ENCODE peak calls at places on chromosomes 16 and 17, in four cellular contexts. One of them, this sample, is unnamed.

GRCh38 chr17:43627657-43628650 is 33.8 kb downstream of the MEOX1 start:
- DNase-seq in neuronal stem cell: no peak
- DNase-seq in trophoblast cell: no peak
- DNase-seq in mesenchymal stem cell: peak; percentile 35
- DNase-seq in this sample: peak; percentile 36

GRCh38 chr16:69190598-69190997 is 3.6 kb downstream of the SNTB2 start:
- DNase-seq in mesenchymal stem cell: no peak
- DNase-seq in trophoblast cell: no peak
- DNase-seq in neuronal stem cell: no peak
- DNase-seq in this sample: no peak

GRCh38 chr16:66845791-66846221 is 1.6 kb downstream of the CA7 start:
- DNase-seq in neuronal stem cell: no peak
- DNase-seq in trophoblast cell: peak; percentile 7
- DNase-seq in mesenchymal stem cell: no peak
- DNase-seq in this sample: no peak

GRCh38 chr16:86477642-86478041 is 32.7 kb upstream of the FOXF1 start:
- DNase-seq in mesenchymal stem cell: peak; percentile 92
- DNase-seq in trophoblast cell: peak; percentile 73
- DNase-seq in neuronal stem cell: no peak
- DNase-seq in this sample: no peak

GRCh38 chr16:86363057-86363490 is 147.3 kb upstream of the FOXF1 start:
- DNase-seq in neuronal stem cell: no peak
- DNase-seq in mesenchymal stem cell: peak; percentile 98
- DNase-seq in trophoblast cell: no peak
- DNase-seq in this sample: peak; percentile 62

GRCh38 chr16:69169051-69169450 is 17.9 kb upstream of the SNTB2 start:
- DNase-seq in trophoblast cell: no peak
- DNase-seq in mesenchymal stem cell: no peak
- DNase-seq in neuronal stem cell: no peak
- DNase-seq in this sample: no peak

GRCh38 chr17:2438823-2439222 is 38.0 kb upstream of the MNT start:
- DNase-seq in trophoblast cell: peak; percentile 22
- DNase-seq in mesenchymal stem cell: peak; percentile 76
- DNase-seq in neuronal stem cell: no peak
- DNase-seq in this sample: no peak

GRCh38 chr16:89548344-89549006 is 12.0 kb upstream of the RPL13 start:
- DNase-seq in mesenchymal stem cell: no peak
- DNase-seq in neuronal stem cell: no peak
- DNase-seq in trophoblast cell: no peak
- DNase-seq in this sample: no peak

GRCh38 chr17:4764612-4765011 is 7.1 kb upstream of the TM4SF5 start:
- DNase-seq in neuronal stem cell: no peak
- DNase-seq in mesenchymal stem cell: no peak
- DNase-seq in trophoblast cell: no peak
- DNase-seq in this sample: no peak

GRCh38 chr17:55177159-55177913 is 87.4 kb upstream of the HLF start:
- DNase-seq in mesenchymal stem cell: no peak
- DNase-seq in neuronal stem cell: no peak
- DNase-seq in trophoblast cell: no peak
- DNase-seq in this sample: peak; percentile 52

GRCh38 chr16:58454856-58455255 is 45.1 kb upstream of the NDRG4 start:
- DNase-seq in trophoblast cell: no peak
- DNase-seq in neuronal stem cell: no peak
- DNase-seq in mesenchymal stem cell: no peak
- DNase-seq in this sample: no peak

GRCh38 chr17:43897827-43898226 is 9.5 kb downstream of the MPP2 start:
- DNase-seq in neuronal stem cell: no peak
- DNase-seq in trophoblast cell: peak; percentile 37
- DNase-seq in mesenchymal stem cell: no peak
- DNase-seq in this sample: no peak

GRCh38 chr17:62627219-62627903 is at the start of gene MRC2:
- DNase-seq in mesenchymal stem cell: peak; percentile 92
- DNase-seq in trophoblast cell: peak; percentile 86
- DNase-seq in neuronal stem cell: peak; percentile 56
- DNase-seq in this sample: peak; percentile 93

GRCh38 chr16:29815032-29815721 is 775 bp upstream of the PAGR1 start:
- DNase-seq in trophoblast cell: peak; percentile 17
- DNase-seq in neuronal stem cell: no peak
- DNase-seq in mesenchymal stem cell: peak; percentile 13
- DNase-seq in this sample: peak; percentile 59

GRCh38 chr17:3956558-3956957 is 7.7 kb downstream of the ATP2A3 start:
- DNase-seq in neuronal stem cell: no peak
- DNase-seq in mesenchymal stem cell: no peak
- DNase-seq in trophoblast cell: no peak
- DNase-seq in this sample: no peak

GRCh38 chr17:72421128-72422092 is 300.6 kb downstream of the SOX9 start:
- DNase-seq in trophoblast cell: peak; percentile 99
- DNase-seq in neuronal stem cell: no peak
- DNase-seq in mesenchymal stem cell: peak; percentile 97
- DNase-seq in this sample: peak; percentile 68

GRCh38 chr17:44219126-44219635 is 294 bp downstream of the UBTF start:
- DNase-seq in trophoblast cell: peak; percentile 82
- DNase-seq in neuronal stem cell: peak; percentile 76
- DNase-seq in mesenchymal stem cell: peak; percentile 68
- DNase-seq in this sample: peak; percentile 79

GRCh38 chr17:14808425-14808824 is 456.7 kb downstream of the PMP22 start:
- DNase-seq in neuronal stem cell: no peak
- DNase-seq in mesenchymal stem cell: no peak
- DNase-seq in trophoblast cell: no peak
- DNase-seq in this sample: no peak

GRCh38 chr17:14797801-14798200 is 467.3 kb downstream of the PMP22 start:
- DNase-seq in neuronal stem cell: no peak
- DNase-seq in mesenchymal stem cell: no peak
- DNase-seq in trophoblast cell: no peak
- DNase-seq in this sample: no peak

GRCh38 chr17:14805348-14805747 is 459.8 kb downstream of the PMP22 start:
- DNase-seq in neuronal stem cell: peak; percentile 29
- DNase-seq in trophoblast cell: no peak
- DNase-seq in mesenchymal stem cell: no peak
- DNase-seq in this sample: peak; percentile 64

DNA sequence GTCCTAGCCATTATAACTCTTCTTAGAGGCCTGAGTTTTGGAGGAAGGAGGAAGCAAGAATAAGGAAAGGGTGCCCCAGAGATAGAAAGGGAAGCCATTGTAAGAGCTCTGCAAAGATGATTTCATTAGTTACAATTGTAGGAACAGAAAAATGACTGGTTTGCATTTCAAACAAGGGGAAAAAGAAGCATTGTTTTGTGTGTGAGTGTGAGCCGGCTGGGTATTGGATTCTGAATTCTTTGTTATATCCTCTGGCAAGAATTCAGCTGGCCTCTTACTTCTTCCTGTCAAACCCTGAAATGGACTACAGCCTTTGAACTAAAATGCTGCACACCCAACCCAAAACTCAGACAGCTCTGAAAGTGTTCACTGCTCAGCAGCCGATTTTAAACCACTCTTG is 461.3 kb downstream of the PMP22 start:
- DNase-seq in trophoblast cell: no peak
- DNase-seq in neuronal stem cell: no peak
- DNase-seq in mesenchymal stem cell: no peak
- DNase-seq in this sample: no peak
- H3K18ac ChIP-seq in trophoblast cell: no peak overlapping the region
- H3K18ac ChIP-seq in neuronal stem cell: no peak overlapping the region
- H3K18ac ChIP-seq in mesenchymal stem cell: no peak overlapping the region
- H3K18ac ChIP-seq in this sample: peak overlapping the region; percentile 10

GRCh38 chr17:82247856-82248671 is 19.2 kb downstream of the SLC16A3 start:
- DNase-seq in neuronal stem cell: no peak
- DNase-seq in trophoblast cell: peak; percentile 4
- DNase-seq in mesenchymal stem cell: no peak
- DNase-seq in this sample: no peak
- H3K27ac ChIP-seq in neuronal stem cell: no peak overlapping the region
- H3K27ac ChIP-seq in trophoblast cell: no peak overlapping the region
- H3K27ac ChIP-seq in mesenchymal stem cell: no peak overlapping the region
- H3K27ac ChIP-seq in this sample: no peak overlapping the region

DNA sequence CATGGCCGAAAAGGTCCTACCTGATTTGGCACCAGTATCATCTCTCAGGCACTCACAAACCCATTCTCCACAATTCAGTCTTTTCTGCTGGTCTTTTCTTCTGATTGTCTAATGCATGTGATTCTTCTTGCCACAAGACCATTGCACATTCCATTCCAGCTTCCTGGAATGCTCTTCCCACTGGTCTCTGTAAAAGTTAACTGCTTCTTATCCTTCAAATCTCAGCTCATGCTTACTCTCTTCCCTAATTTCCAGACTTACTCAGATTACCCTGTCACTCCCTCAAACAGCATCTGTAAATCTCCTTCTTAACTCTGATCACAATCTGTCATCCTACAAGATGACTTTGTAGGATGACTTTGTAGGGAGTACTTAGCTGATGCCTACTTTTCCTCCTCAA is 320.2 kb downstream of the MAP2K6 start:
- DNase-seq in trophoblast cell: peak; percentile 61
- DNase-seq in neuronal stem cell: no peak
- DNase-seq in mesenchymal stem cell: peak; percentile 24
- DNase-seq in this sample: peak; percentile 11
- H3K18ac ChIP-seq in trophoblast cell: no peak overlapping the region
- H3K18ac ChIP-seq in neuronal stem cell: no peak overlapping the region
- H3K18ac ChIP-seq in mesenchymal stem cell: no peak overlapping the region
- H3K18ac ChIP-seq in this sample: no peak overlapping the region

GRCh38 chr16:1701216-1701878 is 4.6 kb upstream of the MAPK8IP3 start:
- DNase-seq in mesenchymal stem cell: no peak
- DNase-seq in neuronal stem cell: no peak
- DNase-seq in trophoblast cell: no peak
- DNase-seq in this sample: no peak
- H3K27ac ChIP-seq in mesenchymal stem cell: no peak overlapping the region
- H3K27ac ChIP-seq in neuronal stem cell: no peak overlapping the region
- H3K27ac ChIP-seq in trophoblast cell: no peak overlapping the region
- H3K27ac ChIP-seq in this sample: no peak overlapping the region

GRCh38 chr17:40122944-40123810 is 1.4 kb downstream of the MSL1 start:
- DNase-seq in neuronal stem cell: no peak
- DNase-seq in trophoblast cell: peak; percentile 41
- DNase-seq in mesenchymal stem cell: peak; percentile 62
- DNase-seq in this sample: peak; percentile 88
- H3K18ac ChIP-seq in neuronal stem cell: peak overlapping the region; percentile 98
- H3K18ac ChIP-seq in trophoblast cell: peak overlapping the region; percentile 75
- H3K18ac ChIP-seq in mesenchymal stem cell: peak overlapping the region; percentile 100
- H3K18ac ChIP-seq in this sample: peak overlapping the region; percentile 100

GRCh38 chr17:58147930-58148434 is at the start of gene OR4D1:
- DNase-seq in mesenchymal stem cell: no peak
- DNase-seq in trophoblast cell: no peak
- DNase-seq in neuronal stem cell: no peak
- DNase-seq in this sample: no peak

GRCh38 chr17:58153046-58153445 is 4.9 kb downstream of the OR4D1 start:
- DNase-seq in trophoblast cell: no peak
- DNase-seq in neuronal stem cell: no peak
- DNase-seq in mesenchymal stem cell: no peak
- DNase-seq in this sample: no peak

GRCh38 chr17:58144801-58145200 is 3.4 kb upstream of the OR4D1 start:
- DNase-seq in mesenchymal stem cell: no peak
- DNase-seq in trophoblast cell: no peak
- DNase-seq in neuronal stem cell: no peak
- DNase-seq in this sample: no peak

GRCh38 chr17:58148609-58149008 is 425 bp downstream of the OR4D1 start:
- DNase-seq in mesenchymal stem cell: no peak
- DNase-seq in neuronal stem cell: no peak
- DNase-seq in trophoblast cell: no peak
- DNase-seq in this sample: no peak
- H3K27ac ChIP-seq in mesenchymal stem cell: no peak overlapping the region
- H3K27ac ChIP-seq in neuronal stem cell: no peak overlapping the region
- H3K27ac ChIP-seq in trophoblast cell: no peak overlapping the region
- H3K27ac ChIP-seq in this sample: no peak overlapping the region

This sample was measured in mesendoderm.